ENCODE peak calls at places on chromosomes 2 and 18, in seven cellular contexts. Q is mesenteric fat pad, A is A172, D is heart right ventricle, U is hypothalamus, S is iris pigment epithelial cell, K is Right ventricle myocardium superior. V is an unnamed sample.

GRCh38 chr2:226874749-226875148 is 38.9 kb downstream of the RHBDD1 start:
- DNase-seq in Q (no peak), A (no peak), D (no peak), U (no peak), S (no peak), K (no peak), V (no peak)

GRCh38 chr2:189276277-189276676 is 96.7 kb upstream of the COL5A2 start:
- DNase-seq in Q (no peak), A (peak), D (no peak), U (no peak), S (peak), K (no peak), V (no peak)

GRCh38 chr2:179275280-179276013 is 10.8 kb upstream of the SESTD1 start:
- DNase-seq in Q (no peak), A (no peak), D (no peak), U (no peak), S (peak), K (no peak), V (no peak)

GRCh38 chr2:168671932-168672331 is 130.5 kb upstream of the NOSTRIN start:
- DNase-seq in Q (no peak), A (no peak), D (no peak), U (no peak), S (peak), K (no peak), V (no peak)

GRCh38 chr2:219595250-219595649 is 2.4 kb upstream of the STK11IP start:
- DNase-seq in Q (no peak), A (no peak), D (no peak), U (no peak), S (peak), K (no peak), V (no peak)

GRCh38 chr2:129267559-129267958 is 711.9 kb upstream of the RAB6C start:
- DNase-seq in Q (no peak), A (no peak), D (no peak), U (no peak), S (no peak), K (no peak), V (no peak)

GRCh38 chr2:124590001-124590400 is 564.9 kb downstream of the CNTNAP5 start:
- DNase-seq in Q (no peak), A (no peak), D (no peak), U (no peak), S (no peak), K (no peak), V (no peak)

GRCh38 chr18:70176537-70176936 is 28.9 kb downstream of the RTTN start:
- DNase-seq in Q (no peak), A (no peak), D (no peak), U (no peak), S (no peak), K (no peak), V (no peak)

GRCh38 chr18:23503038-23503966 is at the start of gene RMC1:
- DNase-seq in Q (peak), A (peak), D (peak), U (peak), S (peak), K (peak), V (peak)

GRCh38 chr2:127681976-127682857 is 6.9 kb upstream of the LIMS2 start:
- DNase-seq in Q (no peak), A (no peak), D (no peak), U (no peak), S (no peak), K (no peak), V (no peak)

GRCh38 chr2:232076736-232077135 is 115.2 kb downstream of the DIS3L2 start:
- DNase-seq in Q (no peak), A (no peak), D (no peak), U (no peak), S (peak), K (no peak), V (no peak)

GRCh38 chr2:109369671-109370191 is 240.7 kb downstream of the SH3RF3 start:
- DNase-seq in Q (peak), A (no peak), D (no peak), U (no peak), S (no peak), K (no peak), V (no peak)

GRCh38 chr18:13800505-13801259 is 23.3 kb upstream of the MC5R start:
- DNase-seq in Q (no peak), A (peak), D (peak), U (peak), S (peak), K (peak), V (peak)

GRCh38 chr2:73984203-73984921 is at the start of gene TET3:
- DNase-seq in Q (no peak), A (no peak), D (peak), U (no peak), S (no peak), K (peak), V (peak)

GRCh38 chr18:48918156-48918555 is 32.6 kb downstream of the SMAD7 start:
- DNase-seq in Q (peak), A (no peak), D (no peak), U (no peak), S (no peak), K (no peak), V (no peak)

GRCh38 chr2:113136828-113137775 is 9.7 kb downstream of the IL1RN start:
- DNase-seq in Q (peak), A (peak), D (no peak), U (no peak), S (peak), K (no peak), V (no peak)

GRCh38 chr2:234963785-234964615 is 12.2 kb downstream of the SH3BP4 start:
- DNase-seq in Q (peak), A (peak), D (no peak), U (no peak), S (peak), K (no peak), V (peak)

GRCh38 chr2:230319211-230319862 is 7.7 kb upstream of the SP140L start:
- DNase-seq in Q (no peak), A (no peak), D (no peak), U (no peak), S (no peak), K (no peak), V (no peak)

GRCh38 chr18:416928-417327 is 83.6 kb downstream of the COLEC12 start:
- DNase-seq in Q (no peak), A (no peak), D (no peak), U (no peak), S (peak), K (no peak), V (no peak)

GRCh38 chr18:78986018-78986481 is 6.4 kb downstream of the SALL3 start:
- DNase-seq in Q (no peak), A (no peak), D (no peak), U (no peak), S (peak), K (peak), V (no peak)

GRCh38 chr2:106070181-106070580 is 123.9 kb downstream of the UXS1 start:
- DNase-seq in Q (no peak), A (no peak), D (no peak), U (no peak), S (no peak), K (no peak), V (no peak)

GRCh38 chr2:172448544-172449267 is 21.3 kb downstream of the ITGA6 start:
- DNase-seq in Q (no peak), A (no peak), D (no peak), U (no peak), S (no peak), K (no peak), V (no peak)

GRCh38 chr2:234109321-234109720 is 58.8 kb downstream of the SPP2 start:
- DNase-seq in Q (no peak), A (no peak), D (no peak), U (no peak), S (no peak), K (no peak), V (no peak)